ENCODE peak calls at places on chromosomes 13 and 19, in eight cellular contexts. O is IMR-90; F is NCI-H1105; N is fibroblast of the conjunctiva; M is GM12891; Z is activated T-helper 1 cell treated with Interleukin-2 at 50 U/mL for 16 hours; T is stimulated activated CD4-positive, alpha-beta T cell treated with anti-CD3 and anti-CD28 coated beads, Interleukin-4, amount 100 ng/mL, for 48 hours; C is Calu3. G is an unnamed sample.
A peak's percentile ranks its signal among the peaks of the same experiment; 100 is the strongest.

GRCh38 chr19:33498391-33499000 is 23.1 kb downstream of the PEPD start:
- DNase-seq in C (no peak), M (no peak), N (no peak), O (no peak), T (no peak), Z (no peak), F (no peak), G (no peak)

GRCh38 chr13:110528371-110528770 is 33.2 kb downstream of the RAB20 start:
- DNase-seq in T (no peak), Z (no peak), C (no peak), F (no peak), O (peak; percentile 64), M (no peak), N (no peak), G (no peak)

GRCh38 chr13:97140611-97141010 is 81.5 kb upstream of the MBNL2 start:
- DNase-seq in Z (no peak), N (no peak), M (no peak), F (no peak), O (peak; percentile 48), T (no peak), C (no peak), G (no peak)

GRCh38 chr19:38047641-38048040 is 140.6 kb downstream of the SIPA1L3 start:
- DNase-seq in Z (no peak), M (no peak), O (no peak), F (no peak), C (no peak), T (no peak), N (no peak), G (no peak)

GRCh38 chr19:40693150-40693788 is 2.8 kb upstream of the NUMBL start:
- DNase-seq in F (no peak), O (no peak), Z (no peak), T (no peak), N (no peak), C (no peak), M (no peak), G (no peak)

GRCh38 chr19:2139385-2140192 is 11.8 kb downstream of the AP3D1 start:
- DNase-seq in M (no peak), T (no peak), N (no peak), F (no peak), O (no peak), C (no peak), Z (no peak), G (no peak)

GRCh38 chr13:92225861-92226260 is 827.4 kb downstream of the GPC5 start:
- DNase-seq in C (no peak), T (no peak), F (no peak), N (no peak), O (no peak), M (no peak), Z (no peak), G (no peak)

GRCh38 chr19:7521551-7522071 is 813 bp upstream of the MCOLN1 start:
- DNase-seq in N (no peak), C (no peak), Z (no peak), M (no peak), T (no peak), O (no peak), F (no peak), G (no peak)

GRCh38 chr13:21075303-21076264 is 14.2 kb upstream of the LATS2 start:
- DNase-seq in N (no peak), F (no peak), C (peak; percentile 29), M (peak; percentile 47), Z (no peak), T (no peak), O (no peak), G (no peak)

GRCh38 chr19:51407631-51408131 is 9.8 kb downstream of the SIGLEC10 start:
- DNase-seq in M (no peak), F (no peak), C (peak; percentile 57), N (no peak), O (peak; percentile 17), T (no peak), Z (no peak), G (peak; percentile 66)

GRCh38 chr19:43612374-43612773 is 486 bp downstream of the SRRM5 start:
- DNase-seq in M (no peak), Z (no peak), C (no peak), F (no peak), N (no peak), T (no peak), O (no peak), G (no peak)

GRCh38 chr19:15371119-15371518 is 8.5 kb downstream of the AKAP8 start:
- DNase-seq in O (no peak), T (no peak), C (no peak), F (no peak), N (no peak), Z (no peak), M (no peak), G (no peak)

GRCh38 chr19:49004964-49005614 is 11.4 kb downstream of the RUVBL2 start:
- DNase-seq in Z (no peak), F (no peak), T (no peak), N (no peak), C (no peak), M (no peak), O (no peak), G (no peak)

GRCh38 chr19:58229255-58229639 is 533 bp downstream of the ZNF544 start:
- DNase-seq in T (no peak), C (peak; percentile 31), N (peak; percentile 14), O (peak; percentile 12), F (peak; percentile 4), M (no peak), Z (no peak), G (no peak)

GRCh38 chr19:40717325-40717879 is 490 bp downstream of the ITPKC start:
- DNase-seq in C (no peak), M (no peak), N (peak; percentile 18), F (no peak), Z (no peak), O (no peak), T (no peak), G (no peak)

GRCh38 chr13:23551213-23552008 is 18.8 kb upstream of the TNFRSF19 start:
- DNase-seq in M (no peak), T (no peak), N (no peak), F (no peak), O (no peak), C (no peak), Z (no peak), G (no peak)

GRCh38 chr19:8512115-8512967 is 1.6 kb downstream of the ZNF414 start:
- DNase-seq in O (no peak), F (no peak), M (no peak), T (no peak), Z (no peak), N (no peak), C (peak; percentile 16), G (no peak)

GRCh38 chr13:42017264-42017663 is 31.2 kb upstream of the DGKH start:
- DNase-seq in C (no peak), O (no peak), Z (no peak), M (no peak), T (no peak), N (no peak), F (no peak), G (no peak)

GRCh38 chr19:46480409-46480808 is 9.0 kb upstream of the PNMA8A start:
- DNase-seq in T (no peak), M (no peak), C (no peak), N (no peak), O (peak; percentile 82), Z (no peak), F (no peak), G (no peak)

GRCh38 chr19:51480590-51480989 is 2.3 kb downstream of the CEACAM18 start:
- DNase-seq in M (no peak), Z (no peak), T (no peak), C (peak; percentile 21), F (no peak), N (no peak), O (no peak), G (no peak)

GRCh38 chr19:46970815-46971214 is 48.8 kb upstream of the NPAS1 start:
- DNase-seq in C (no peak), Z (no peak), F (no peak), M (no peak), O (peak; percentile 73), T (no peak), N (no peak), G (no peak)

GRCh38 chr13:42355118-42355840 is 83.3 kb downstream of the AKAP11 start:
- DNase-seq in F (no peak), T (peak; percentile 39), Z (peak; percentile 26), O (no peak), N (no peak), C (no peak), M (no peak), G (no peak)

GRCh38 chr13:29909975-29910674 is 59.7 kb upstream of the UBL3 start:
- DNase-seq in C (no peak), O (peak; percentile 78), N (no peak), F (no peak), T (no peak), M (no peak), Z (no peak), G (no peak)

GRCh38 chr13:78978381-78978998 is 319.5 kb upstream of the OBI1 start:
- DNase-seq in Z (no peak), M (peak; percentile 1), T (peak; percentile 11), C (peak; percentile 8), O (peak; percentile 61), F (peak; percentile 33), N (peak; percentile 42), G (peak; percentile 66)

GRCh38 chr19:2412449-2412848 is 14.9 kb downstream of the TIMM13 start:
- DNase-seq in N (no peak), F (no peak), T (no peak), O (no peak), Z (no peak), C (no peak), M (no peak), G (no peak)

GRCh38 chr19:4327877-4328242 is 10.8 kb downstream of the STAP2 start:
- DNase-seq in M (no peak), F (no peak), O (no peak), C (no peak), T (no peak), N (no peak), Z (no peak), G (no peak)

GRCh38 chr13:110329798-110330461 is 22.8 kb downstream of the COL4A2 start:
- DNase-seq in F (no peak), N (no peak), T (no peak), M (no peak), C (no peak), Z (no peak), O (peak; percentile 93), G (no peak)

GRCh38 chr13:106599875-106600797 is 32.2 kb upstream of the ARGLU1 start:
- DNase-seq in Z (no peak), F (no peak), N (peak; percentile 43), T (no peak), C (no peak), M (no peak), O (peak; percentile 80), G (no peak)

GRCh38 chr19:17332677-17333581 is 1.7 kb downstream of the ANO8 start:
- DNase-seq in N (no peak), T (no peak), O (peak; percentile 39), Z (no peak), F (no peak), C (no peak), M (no peak), G (peak; percentile 31)

GRCh38 chr13:31431722-31432137 is 232.0 kb downstream of the B3GLCT start:
- DNase-seq in C (peak; percentile 45), Z (peak; percentile 1), N (peak; percentile 23), M (peak; percentile 11), F (no peak), T (peak; percentile 34), O (peak; percentile 28), G (peak; percentile 25)

GRCh38 chr13:45544520-45544919 is 71.0 kb downstream of the ERICH6B start:
- DNase-seq in N (no peak), F (no peak), Z (no peak), O (no peak), M (no peak), C (no peak), T (no peak), G (no peak)

GRCh38 chr13:95784161-95784880 is 107.4 kb downstream of the DNAJC3 start:
- DNase-seq in C (no peak), O (peak; percentile 91), T (no peak), N (peak; percentile 16), M (no peak), Z (no peak), F (no peak), G (no peak)

GRCh38 chr19:38657633-38658222 is 10.3 kb downstream of the ACTN4 start:
- DNase-seq in N (peak; percentile 69), O (peak; percentile 89), F (no peak), T (no peak), C (peak; percentile 79), M (no peak), Z (no peak), G (no peak)

GRCh38 chr19:14871619-14872230 is 14.2 kb downstream of the OR7A17 start:
- DNase-seq in N (no peak), C (no peak), F (no peak), Z (no peak), T (no peak), M (no peak), O (peak; percentile 11), G (no peak)

G was measured in HL-60.